ENCODE peak calls at places on chromosomes 6 and 20, in six cellular contexts. W is fibroblast of lung, X is caudate nucleus, J is mesenchymal stem cell, K is brain microvascular endothelial cell, N is Peyer's patch. Q is an unnamed sample.

GRCh38 chr20:1154734-1155133 is 30.0 kb downstream of the TMEM74B start:
- DNase-seq in W (no peak), X (no peak), J (no peak), K (no peak), N (no peak), Q (no peak)

GRCh38 chr6:140979642-140980091 is 1153.1 kb upstream of the GJE1 start:
- DNase-seq in W (peak), X (no peak), J (peak), K (peak), N (no peak), Q (peak)

GRCh38 chr6:25218346-25218745 is 60.8 kb upstream of the CARMIL1 start:
- DNase-seq in W (no peak), X (no peak), J (no peak), K (no peak), N (no peak), Q (no peak)

GRCh38 chr20:4633780-4634179 is 87.9 kb upstream of the PRND start:
- DNase-seq in W (peak), X (no peak), J (peak), K (peak), N (no peak), Q (no peak)

GRCh38 chr6:158213925-158214674 is 46.0 kb downstream of the GTF2H5 start:
- DNase-seq in W (peak), X (no peak), J (peak), K (peak), N (peak), Q (peak)

GRCh38 chr6:157982297-157982579 is 575 bp downstream of the SYNJ2 start:
- DNase-seq in W (peak), X (no peak), J (peak), K (no peak), N (peak), Q (peak)

GRCh38 chr6:41483943-41484342 is 62.2 kb upstream of the FOXP4 start:
- DNase-seq in W (no peak), X (no peak), J (no peak), K (no peak), N (no peak), Q (no peak)

GRCh38 chr20:58817748-58818147 is 33.0 kb downstream of the GNAS-AS1 start:
- DNase-seq in W (no peak), X (no peak), J (no peak), K (no peak), N (no peak), Q (no peak)

GRCh38 chr20:47465335-47466090 is 36.2 kb upstream of the NCOA3 start:
- DNase-seq in W (no peak), X (no peak), J (no peak), K (no peak), N (no peak), Q (peak)

GRCh38 chr6:36852481-36853147 is 13.4 kb upstream of the CPNE5 start:
- DNase-seq in W (peak), X (no peak), J (peak), K (peak), N (no peak), Q (no peak)

GRCh38 chr20:59022754-59023153 is 3.5 kb downstream of the TUBB1 start:
- DNase-seq in W (no peak), X (no peak), J (no peak), K (no peak), N (no peak), Q (peak)

GRCh38 chr20:3687655-3688054 is 5.8 kb upstream of the ADAM33 start:
- DNase-seq in W (peak), X (no peak), J (peak), K (peak), N (no peak), Q (no peak)

GRCh38 chr20:15900443-15900842 is 672.8 kb downstream of the KIF16B start:
- DNase-seq in W (peak), X (no peak), J (no peak), K (peak), N (no peak), Q (no peak)

GRCh38 chr6:16206595-16207037 is 31.8 kb upstream of the GMPR start:
- DNase-seq in W (peak), X (no peak), J (peak), K (peak), N (peak), Q (peak)
- H3K27ac ChIP-seq in W (no peak), X (no peak), J (peak), K (peak), N (no peak), Q (peak)

GRCh38 chr20:64083380-64084208 is 604 bp downstream of the LKAAEAR1 start:
- DNase-seq in W (peak), X (no peak), J (peak), K (peak), N (peak), Q (peak)

GRCh38 chr20:64082821-64083379 is 1.3 kb downstream of the LKAAEAR1 start:
- DNase-seq in W (no peak), X (no peak), J (no peak), K (no peak), N (no peak), Q (no peak)

GRCh38 chr20:64086801-64087200 is 2.6 kb upstream of the LKAAEAR1 start:
- DNase-seq in W (no peak), X (no peak), J (no peak), K (no peak), N (no peak), Q (no peak)

GRCh38 chr20:64082126-64082638 is 2.0 kb downstream of the LKAAEAR1 start:
- DNase-seq in W (no peak), X (no peak), J (no peak), K (no peak), N (no peak), Q (no peak)

GRCh38 chr20:64084209-64085152 is at the start of gene LKAAEAR1:
- DNase-seq in W (no peak), X (no peak), J (no peak), K (no peak), N (no peak), Q (no peak)
- H3K27ac ChIP-seq in W (no peak), X (no peak), J (no peak), K (no peak), N (no peak), Q (no peak)

GRCh38 chr6:31741815-31742214 is 2.0 kb downstream of the MSH5 start:
- DNase-seq in W (no peak), X (no peak), J (no peak), K (no peak), N (no peak), Q (no peak)
- H3K27ac ChIP-seq in W (no peak), X (no peak), J (no peak), K (no peak), N (no peak), Q (no peak)

GRCh38 chr20:62378215-62378614 is 8.7 kb upstream of the RPS21 start:
- DNase-seq in W (peak), X (no peak), J (no peak), K (no peak), N (no peak), Q (no peak)
- H3K27ac ChIP-seq in W (no peak), X (no peak), J (peak), K (no peak), N (no peak), Q (no peak)

GRCh38 chr20:36821964-36822437 is 48.4 kb upstream of the DSN1 start:
- DNase-seq in W (no peak), X (peak), J (no peak), K (no peak), N (no peak), Q (peak)
- H3K27ac ChIP-seq in W (no peak), X (peak), J (no peak), K (no peak), N (no peak), Q (no peak)

GRCh38 chr6:32933661-32934085 is 7.2 kb downstream of the HLA-DMB start:
- DNase-seq in W (peak), X (no peak), J (peak), K (peak), N (peak), Q (peak)
- H3K27ac ChIP-seq in W (no peak), X (no peak), J (no peak), K (no peak), N (no peak), Q (no peak)

DNA sequence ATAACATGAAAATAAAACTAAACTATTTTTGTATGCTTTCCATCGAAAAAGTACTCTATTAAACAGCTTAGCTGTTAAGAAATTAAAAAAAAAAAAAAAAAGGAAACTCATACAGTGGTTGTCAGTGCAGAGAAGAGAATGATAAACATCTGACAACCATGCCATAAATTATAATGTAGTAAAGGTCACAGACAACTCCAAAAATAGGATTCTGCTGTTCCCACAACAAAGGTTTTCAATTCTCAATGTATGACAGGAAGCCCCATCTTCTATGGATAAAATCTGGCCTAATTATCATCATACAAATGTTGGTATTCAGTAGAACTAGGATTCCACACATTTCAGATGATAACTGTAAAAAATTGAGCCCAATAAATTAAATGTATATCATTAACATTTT is 5.0 kb downstream of the PLN start:
- DNase-seq in W (no peak), X (no peak), J (no peak), K (no peak), N (no peak), Q (no peak)
- H3K27ac ChIP-seq in W (no peak), X (no peak), J (no peak), K (no peak), N (no peak), Q (no peak)

GRCh38 chr20:31968299-31969126 is 562 bp downstream of the XKR7 start:
- DNase-seq in W (peak), X (peak), J (peak), K (peak), N (peak), Q (peak)

GRCh38 chr20:31962741-31963140 is 5.2 kb upstream of the XKR7 start:
- DNase-seq in W (no peak), X (no peak), J (no peak), K (no peak), N (no peak), Q (no peak)

GRCh38 chr20:31967830-31968249 is at the start of gene XKR7:
- DNase-seq in W (no peak), X (no peak), J (no peak), K (no peak), N (no peak), Q (no peak)

GRCh38 chr20:31972481-31973386 is 4.8 kb downstream of the XKR7 start:
- DNase-seq in W (no peak), X (no peak), J (no peak), K (peak), N (no peak), Q (no peak)

GRCh38 chr20:31966991-31967655 is 828 bp upstream of the XKR7 start:
- DNase-seq in W (no peak), X (no peak), J (no peak), K (no peak), N (no peak), Q (no peak)
- H3K27ac ChIP-seq in W (no peak), X (no peak), J (no peak), K (no peak), N (no peak), Q (no peak)

DNA sequence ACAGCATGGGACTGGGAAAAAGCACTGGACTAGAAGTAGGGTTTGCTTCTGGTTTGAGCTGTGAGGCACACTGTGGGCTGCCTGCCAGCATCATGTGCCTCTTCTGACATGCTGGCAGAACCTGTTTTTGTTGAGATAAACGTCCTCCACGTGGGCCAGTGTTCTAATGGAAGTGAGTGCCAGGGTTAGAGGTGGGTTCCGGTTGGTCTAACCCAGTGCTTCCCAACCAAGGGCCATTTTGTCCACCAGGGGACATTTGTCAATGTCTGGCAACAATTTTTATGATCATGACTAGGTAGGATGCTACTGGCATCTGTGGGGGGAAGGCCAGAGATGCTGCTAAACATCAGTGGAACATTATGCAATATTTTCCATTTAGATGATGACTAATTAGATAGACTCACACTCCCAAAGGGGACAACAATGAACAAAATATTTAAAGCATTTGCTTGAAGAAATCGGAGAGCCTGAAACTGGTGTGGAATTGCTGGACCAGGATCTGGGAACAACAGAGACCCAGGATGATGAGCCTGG is 7.8 kb upstream of the APMAP start:
- DNase-seq in W (peak), X (no peak), J (peak), K (peak), N (peak), Q (peak)
- H3K27ac ChIP-seq in W (no peak), X (no peak), J (no peak), K (no peak), N (no peak), Q (no peak)